ENCODE peak calls at places on chromosomes 16 and 17, in four cellular contexts. One of them, this sample, is unnamed.

GRCh38 chr17:62163847-62164246 is 98.8 kb upstream of the MED13 start:
- DNase-seq in IMR-90: no peak
- DNase-seq in K562: peak; percentile 18
- DNase-seq in HepG2: peak; percentile 71
- DNase-seq in this sample: no peak

GRCh38 chr17:21214777-21215541 is 998 bp upstream of the TMEM11 start:
- DNase-seq in IMR-90: no peak
- DNase-seq in K562: no peak
- DNase-seq in HepG2: no peak
- DNase-seq in this sample: no peak

GRCh38 chr16:22813223-22813945 is 578 bp upstream of the HS3ST2 start:
- DNase-seq in IMR-90: peak; percentile 7
- DNase-seq in K562: peak; percentile 47
- DNase-seq in HepG2: peak; percentile 28
- DNase-seq in this sample: no peak

GRCh38 chr16:31213342-31213741 is 577 bp upstream of the TRIM72 start:
- DNase-seq in IMR-90: no peak
- DNase-seq in K562: no peak
- DNase-seq in HepG2: no peak
- DNase-seq in this sample: no peak

GRCh38 chr17:30969989-30970680 is 704 bp upstream of the RNF135 start:
- DNase-seq in IMR-90: no peak
- DNase-seq in K562: no peak
- DNase-seq in HepG2: no peak
- DNase-seq in this sample: no peak

GRCh38 chr16:49523435-49524159 is 150.0 kb downstream of the C16orf78 start:
- DNase-seq in IMR-90: no peak
- DNase-seq in K562: no peak
- DNase-seq in HepG2: no peak
- DNase-seq in this sample: no peak

GRCh38 chr16:59324462-59324861 is 590.3 kb upstream of the GOT2 start:
- DNase-seq in IMR-90: peak; percentile 2
- DNase-seq in K562: no peak
- DNase-seq in HepG2: no peak
- DNase-seq in this sample: peak; percentile 59

GRCh38 chr16:78703951-78704350 is 604.5 kb downstream of the WWOX start:
- DNase-seq in IMR-90: no peak
- DNase-seq in K562: no peak
- DNase-seq in HepG2: no peak
- DNase-seq in this sample: no peak

GRCh38 chr17:64638552-64639198 is 23.4 kb downstream of the SMURF2 start:
- DNase-seq in IMR-90: peak; percentile 41
- DNase-seq in K562: no peak
- DNase-seq in HepG2: no peak
- DNase-seq in this sample: no peak

GRCh38 chr16:53809088-53809951 is 105.4 kb downstream of the FTO start:
- DNase-seq in IMR-90: peak; percentile 92
- DNase-seq in K562: no peak
- DNase-seq in HepG2: no peak
- DNase-seq in this sample: no peak

GRCh38 chr16:86318119-86318518 is 192.2 kb upstream of the FOXF1 start:
- DNase-seq in IMR-90: no peak
- DNase-seq in K562: no peak
- DNase-seq in HepG2: no peak
- DNase-seq in this sample: no peak

GRCh38 chr17:38926290-38927070 is 1.1 kb downstream of the LASP1NB start:
- DNase-seq in IMR-90: no peak
- DNase-seq in K562: no peak
- DNase-seq in HepG2: no peak
- DNase-seq in this sample: no peak

GRCh38 chr16:59067207-59067606 is 333.1 kb upstream of the GOT2 start:
- DNase-seq in IMR-90: peak; percentile 13
- DNase-seq in K562: no peak
- DNase-seq in HepG2: no peak
- DNase-seq in this sample: no peak

GRCh38 chr16:12951392-12951791 is 50.0 kb downstream of the SHISA9 start:
- DNase-seq in IMR-90: no peak
- DNase-seq in K562: no peak
- DNase-seq in HepG2: no peak
- DNase-seq in this sample: no peak

GRCh38 chr17:47905221-47905733 is 9.2 kb downstream of the SP2 start:
- DNase-seq in IMR-90: peak; percentile 78
- DNase-seq in K562: no peak
- DNase-seq in HepG2: peak; percentile 52
- DNase-seq in this sample: no peak

GRCh38 chr17:76484228-76484725 is 16.9 kb downstream of the AANAT start:
- DNase-seq in IMR-90: no peak
- DNase-seq in K562: no peak
- DNase-seq in HepG2: no peak
- DNase-seq in this sample: no peak

GRCh38 chr17:7881655-7882054 is 6.9 kb upstream of the CHD3 start:
- DNase-seq in IMR-90: no peak
- DNase-seq in K562: no peak
- DNase-seq in HepG2: no peak
- DNase-seq in this sample: no peak

GRCh38 chr17:42675348-42675983 is 1.3 kb downstream of the PLEKHH3 start:
- DNase-seq in IMR-90: no peak
- DNase-seq in K562: peak; percentile 39
- DNase-seq in HepG2: no peak
- DNase-seq in this sample: no peak

GRCh38 chr16:20385844-20386832 is 18.4 kb downstream of the PDILT start:
- DNase-seq in IMR-90: peak; percentile 36
- DNase-seq in K562: peak; percentile 76
- DNase-seq in HepG2: peak; percentile 67
- DNase-seq in this sample: peak; percentile 45

DNA sequence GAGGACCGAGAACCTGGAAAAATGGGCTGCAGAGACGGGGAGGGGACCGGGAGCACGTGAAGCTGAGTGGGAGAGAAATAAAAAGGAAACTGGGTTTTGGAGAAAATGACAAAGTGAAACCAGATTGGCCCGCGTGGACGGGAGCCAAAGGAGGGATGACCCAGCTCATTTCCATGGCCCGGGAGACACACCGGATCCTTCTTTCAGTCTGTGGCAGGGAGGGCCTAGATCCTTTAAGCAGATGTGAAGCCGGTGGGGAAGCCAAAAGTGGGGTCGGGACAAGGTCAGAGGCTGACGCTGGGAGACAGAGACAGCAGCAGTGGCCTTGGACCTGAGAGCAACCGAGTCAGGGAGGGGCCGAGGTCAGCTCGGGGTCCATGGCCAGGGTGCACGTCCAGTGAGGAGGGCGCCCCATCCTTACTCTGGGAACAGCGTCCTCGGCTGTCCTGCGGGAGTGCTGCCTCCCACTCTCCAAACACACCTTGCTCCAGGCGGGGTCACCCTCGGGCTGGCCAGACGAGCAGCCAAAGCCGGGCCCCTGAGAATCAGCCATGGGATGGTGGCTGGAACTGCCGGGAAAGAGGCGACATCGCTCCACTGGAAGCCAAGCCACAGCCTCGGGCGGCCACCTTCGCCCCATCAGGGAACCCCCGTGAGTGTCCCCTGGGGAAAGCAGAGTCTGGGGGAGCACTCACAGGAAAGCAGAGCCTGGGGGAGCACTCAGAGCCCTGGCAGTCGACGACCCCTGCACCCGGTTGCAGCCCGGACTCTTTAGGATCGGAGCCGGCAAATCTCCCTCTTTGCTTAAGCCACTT is 17.3 kb downstream of the CA5A start:
- DNase-seq in IMR-90: no peak
- DNase-seq in K562: no peak
- DNase-seq in HepG2: no peak
- DNase-seq in this sample: no peak
- TF ChIP-seq MAZ in IMR-90: no peak
- TF ChIP-seq MAZ in K562: no peak
- TF ChIP-seq MAZ in HepG2: no peak
- TF ChIP-seq MAZ in this sample: no peak

GRCh38 chr16:73054131-73054496 is 6.2 kb upstream of the ZFHX3 start:
- DNase-seq in IMR-90: no peak
- DNase-seq in K562: no peak
- DNase-seq in HepG2: no peak
- DNase-seq in this sample: peak; percentile 62
- TF ChIP-seq MAZ in IMR-90: no peak
- TF ChIP-seq MAZ in K562: no peak
- TF ChIP-seq MAZ in HepG2: no peak
- TF ChIP-seq MAZ in this sample: no peak

DNA sequence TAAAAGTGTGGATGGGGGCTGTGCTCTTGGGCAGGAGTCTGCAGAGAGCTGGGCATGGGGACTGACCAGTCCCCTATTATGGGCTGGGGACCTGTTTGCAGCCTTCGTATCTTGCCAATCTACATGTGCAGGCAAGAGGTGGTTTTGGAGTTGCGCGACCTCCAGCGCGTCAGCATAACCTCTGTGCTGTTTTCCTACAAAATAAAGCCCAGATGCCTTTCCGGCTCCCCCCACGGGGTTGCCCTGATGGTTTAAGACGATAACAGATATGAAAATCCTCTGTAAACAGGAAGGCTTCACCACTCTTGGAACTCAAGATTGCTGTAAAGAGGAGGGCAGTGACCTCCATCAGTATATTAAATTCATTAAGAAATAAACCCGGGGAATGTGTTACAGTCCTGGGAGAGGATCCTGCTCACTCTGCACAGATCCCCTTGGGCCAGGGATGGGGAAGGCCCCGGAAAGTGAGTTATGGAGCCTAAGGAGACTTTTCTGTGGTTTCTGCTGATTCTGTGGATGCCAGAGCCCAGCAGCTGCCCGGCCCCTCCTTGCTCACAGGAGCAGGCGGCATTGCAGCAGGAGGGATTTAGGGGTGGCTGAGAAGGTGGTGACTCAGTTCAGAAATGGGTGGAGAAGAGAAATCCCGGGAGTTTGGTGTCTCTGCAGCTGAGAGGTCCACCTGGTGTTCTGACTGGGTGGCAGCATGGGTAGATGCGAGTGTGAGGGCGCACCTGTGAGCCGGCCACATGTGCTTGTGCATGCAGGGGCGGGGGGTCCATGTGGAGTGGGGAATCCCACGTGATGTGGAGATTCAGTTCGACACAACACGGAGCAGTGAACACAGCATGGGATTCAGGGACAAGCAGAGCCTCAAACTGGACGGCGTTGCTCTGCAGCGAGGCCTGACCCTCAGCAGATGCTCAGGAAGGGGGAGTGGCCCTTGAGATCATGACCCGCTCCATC is 16.2 kb upstream of the SPPL2C start:
- DNase-seq in IMR-90: no peak
- DNase-seq in K562: no peak
- DNase-seq in HepG2: no peak
- DNase-seq in this sample: no peak
- TF ChIP-seq MAZ in IMR-90: no peak
- TF ChIP-seq MAZ in K562: no peak
- TF ChIP-seq MAZ in HepG2: no peak
- TF ChIP-seq MAZ in this sample: no peak

GRCh38 chr16:4208529-4208835 is 33.4 kb downstream of the SRL start:
- DNase-seq in IMR-90: no peak
- DNase-seq in K562: no peak
- DNase-seq in HepG2: no peak
- DNase-seq in this sample: no peak

GRCh38 chr16:4207683-4208528 is 34.0 kb downstream of the SRL start:
- DNase-seq in IMR-90: no peak
- DNase-seq in K562: peak; percentile 61
- DNase-seq in HepG2: no peak
- DNase-seq in this sample: no peak

GRCh38 chr16:4207229-4207628 is 34.7 kb downstream of the SRL start:
- DNase-seq in IMR-90: no peak
- DNase-seq in K562: no peak
- DNase-seq in HepG2: no peak
- DNase-seq in this sample: no peak

GRCh38 chr16:4205971-4206370 is 35.9 kb downstream of the SRL start:
- DNase-seq in IMR-90: no peak
- DNase-seq in K562: no peak
- DNase-seq in HepG2: no peak
- DNase-seq in this sample: no peak

GRCh38 chr16:4206680-4207079 is 35.2 kb downstream of the SRL start:
- DNase-seq in IMR-90: no peak
- DNase-seq in K562: no peak
- DNase-seq in HepG2: no peak
- DNase-seq in this sample: no peak
- TF ChIP-seq MAZ in IMR-90: no peak
- TF ChIP-seq MAZ in K562: no peak
- TF ChIP-seq MAZ in HepG2: no peak
- TF ChIP-seq MAZ in this sample: no peak

GRCh38 chr16:15757075-15757386 is 99.8 kb downstream of the MYH11 start:
- DNase-seq in IMR-90: no peak
- DNase-seq in K562: no peak
- DNase-seq in HepG2: no peak
- DNase-seq in this sample: no peak
- TF ChIP-seq MAZ in IMR-90: no peak
- TF ChIP-seq MAZ in K562: no peak
- TF ChIP-seq MAZ in HepG2: no peak
- TF ChIP-seq MAZ in this sample: no peak

DNA sequence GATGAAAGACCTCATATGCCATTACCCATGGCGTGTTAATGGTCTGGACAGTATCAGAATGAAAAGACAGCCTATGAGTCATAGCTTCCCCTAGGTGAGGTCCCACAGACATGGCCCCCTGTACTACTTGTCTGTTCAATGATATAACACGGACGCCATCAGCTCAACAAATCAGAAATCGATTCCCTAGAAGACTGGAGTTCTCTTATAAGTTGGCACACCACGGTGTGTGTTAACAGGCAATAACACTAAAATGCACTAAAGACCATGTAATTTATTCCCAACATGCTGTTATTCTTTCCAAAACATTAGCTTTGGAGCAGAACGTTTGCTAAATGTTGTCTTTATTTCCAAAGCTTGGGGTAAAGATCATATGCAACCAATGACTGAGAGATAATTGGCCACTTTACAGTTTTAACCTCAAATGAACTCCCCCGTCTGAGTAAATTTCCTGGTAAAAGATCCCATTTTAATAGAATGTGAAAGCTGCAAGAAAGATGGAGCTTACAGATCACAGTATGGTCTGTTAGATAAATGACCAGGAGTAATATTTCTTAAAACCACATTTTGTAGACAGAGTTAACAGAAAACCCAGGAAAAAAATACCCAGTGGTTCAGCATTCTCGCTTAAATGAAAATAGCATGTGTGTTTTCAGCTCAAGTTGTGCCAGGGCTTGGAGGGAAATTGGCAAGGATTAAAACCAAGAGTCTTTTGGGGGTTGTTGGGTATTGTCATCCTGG is 65.9 kb downstream of the PCTP start:
- DNase-seq in IMR-90: no peak
- DNase-seq in K562: peak; percentile 66
- DNase-seq in HepG2: no peak
- DNase-seq in this sample: no peak
- TF ChIP-seq MAZ in IMR-90: no peak
- TF ChIP-seq MAZ in K562: no peak
- TF ChIP-seq MAZ in HepG2: no peak
- TF ChIP-seq MAZ in this sample: no peak

GRCh38 chr16:64715624-64716023 is 406.2 kb downstream of the CDH11 start:
- DNase-seq in IMR-90: no peak
- DNase-seq in K562: no peak
- DNase-seq in HepG2: no peak
- DNase-seq in this sample: peak; percentile 2
- TF ChIP-seq MAZ in IMR-90: no peak
- TF ChIP-seq MAZ in K562: no peak
- TF ChIP-seq MAZ in HepG2: no peak
- TF ChIP-seq MAZ in this sample: no peak